ENCODE peak calls at places on chromosomes 3 and 15, in nine cellular contexts. One of them, this sample, is unnamed.

GRCh38 chr3:16485024-16485992 is 28.2 kb downstream of the RFTN1 start:
- DNase-seq in HFFc6: no peak
- DNase-seq in glutamatergic neuron: no peak
- DNase-seq in dorsolateral prefrontal cortex: no peak
- DNase-seq in activated naive CD4-positive, alpha-beta T cell treated with Interleukin-2 at 50 U/mL for 16 hours: no peak
- DNase-seq in DMS79: no peak
- DNase-seq in stomach: no peak
- DNase-seq in LoVo: no peak
- DNase-seq in hepatic stellate cell: no peak
- DNase-seq in this sample: no peak

GRCh38 chr3:157542711-157543485 is 39.7 kb upstream of the VEPH1 start:
- DNase-seq in stomach: peak; percentile 81
- DNase-seq in DMS79: no peak
- DNase-seq in activated naive CD4-positive, alpha-beta T cell treated with Interleukin-2 at 50 U/mL for 16 hours: no peak
- DNase-seq in hepatic stellate cell: peak; percentile 64
- DNase-seq in dorsolateral prefrontal cortex: peak; percentile 45
- DNase-seq in HFFc6: peak; percentile 48
- DNase-seq in glutamatergic neuron: peak; percentile 66
- DNase-seq in LoVo: peak; percentile 23
- DNase-seq in this sample: peak; percentile 47

GRCh38 chr3:39804951-39805350 is 4.5 kb upstream of the MYRIP start:
- DNase-seq in LoVo: no peak
- DNase-seq in stomach: no peak
- DNase-seq in glutamatergic neuron: no peak
- DNase-seq in dorsolateral prefrontal cortex: no peak
- DNase-seq in HFFc6: no peak
- DNase-seq in hepatic stellate cell: no peak
- DNase-seq in activated naive CD4-positive, alpha-beta T cell treated with Interleukin-2 at 50 U/mL for 16 hours: no peak
- DNase-seq in DMS79: no peak
- DNase-seq in this sample: no peak

GRCh38 chr15:57320543-57321220 is 55.6 kb upstream of the CGNL1 start:
- DNase-seq in DMS79: no peak
- DNase-seq in HFFc6: peak; percentile 8
- DNase-seq in activated naive CD4-positive, alpha-beta T cell treated with Interleukin-2 at 50 U/mL for 16 hours: no peak
- DNase-seq in dorsolateral prefrontal cortex: no peak
- DNase-seq in glutamatergic neuron: no peak
- DNase-seq in LoVo: no peak
- DNase-seq in stomach: no peak
- DNase-seq in hepatic stellate cell: peak; percentile 82
- DNase-seq in this sample: peak; percentile 66

GRCh38 chr3:14418670-14419250 is 16.4 kb downstream of the SLC6A6 start:
- DNase-seq in glutamatergic neuron: no peak
- DNase-seq in DMS79: no peak
- DNase-seq in HFFc6: no peak
- DNase-seq in LoVo: no peak
- DNase-seq in hepatic stellate cell: no peak
- DNase-seq in stomach: peak; percentile 67
- DNase-seq in dorsolateral prefrontal cortex: no peak
- DNase-seq in activated naive CD4-positive, alpha-beta T cell treated with Interleukin-2 at 50 U/mL for 16 hours: no peak
- DNase-seq in this sample: no peak

GRCh38 chr3:18853269-18853668 is 295.0 kb upstream of the KCNH8 start:
- DNase-seq in HFFc6: no peak
- DNase-seq in LoVo: no peak
- DNase-seq in stomach: no peak
- DNase-seq in DMS79: no peak
- DNase-seq in hepatic stellate cell: no peak
- DNase-seq in glutamatergic neuron: no peak
- DNase-seq in activated naive CD4-positive, alpha-beta T cell treated with Interleukin-2 at 50 U/mL for 16 hours: no peak
- DNase-seq in dorsolateral prefrontal cortex: no peak
- DNase-seq in this sample: no peak

GRCh38 chr3:124985358-124985757 is 50.8 kb upstream of the MUC13 start:
- DNase-seq in hepatic stellate cell: peak; percentile 87
- DNase-seq in HFFc6: peak; percentile 72
- DNase-seq in glutamatergic neuron: no peak
- DNase-seq in dorsolateral prefrontal cortex: no peak
- DNase-seq in activated naive CD4-positive, alpha-beta T cell treated with Interleukin-2 at 50 U/mL for 16 hours: no peak
- DNase-seq in DMS79: no peak
- DNase-seq in LoVo: peak; percentile 70
- DNase-seq in stomach: no peak
- DNase-seq in this sample: peak; percentile 94

GRCh38 chr3:114714237-114714636 is 420.4 kb downstream of the TIGIT start:
- DNase-seq in activated naive CD4-positive, alpha-beta T cell treated with Interleukin-2 at 50 U/mL for 16 hours: no peak
- DNase-seq in hepatic stellate cell: no peak
- DNase-seq in glutamatergic neuron: no peak
- DNase-seq in dorsolateral prefrontal cortex: no peak
- DNase-seq in LoVo: no peak
- DNase-seq in HFFc6: peak; percentile 1
- DNase-seq in stomach: no peak
- DNase-seq in DMS79: peak; percentile 46
- DNase-seq in this sample: no peak

GRCh38 chr3:34544136-34544535 is 745.7 kb downstream of the PDCD6IP start:
- DNase-seq in LoVo: no peak
- DNase-seq in dorsolateral prefrontal cortex: no peak
- DNase-seq in DMS79: no peak
- DNase-seq in activated naive CD4-positive, alpha-beta T cell treated with Interleukin-2 at 50 U/mL for 16 hours: no peak
- DNase-seq in stomach: no peak
- DNase-seq in hepatic stellate cell: no peak
- DNase-seq in HFFc6: no peak
- DNase-seq in glutamatergic neuron: no peak
- DNase-seq in this sample: no peak

This sample was measured in fibroblast of villous mesenchyme.